ENCODE peak calls at places on chromosomes 1 and 21, in four cellular contexts. One of them, this sample, is unnamed.

GRCh38 chr1:227312364-227313025 is 5.8 kb downstream of the CDC42BPA start:
- DNase-seq in amniotic stem cell: no peak
- DNase-seq in RWPE1: no peak
- DNase-seq in dorsolateral prefrontal cortex: no peak
- DNase-seq in this sample: no peak

GRCh38 chr1:157773723-157774350 is 3.1 kb downstream of the FCRL2 start:
- DNase-seq in amniotic stem cell: no peak
- DNase-seq in dorsolateral prefrontal cortex: no peak
- DNase-seq in RWPE1: no peak
- DNase-seq in this sample: no peak

GRCh38 chr21:15744926-15745325 is 15.1 kb downstream of the USP25 start:
- DNase-seq in RWPE1: no peak
- DNase-seq in dorsolateral prefrontal cortex: no peak
- DNase-seq in amniotic stem cell: no peak
- DNase-seq in this sample: no peak

GRCh38 chr1:87927391-87928073 is 598.9 kb downstream of the LMO4 start:
- DNase-seq in amniotic stem cell: no peak
- DNase-seq in RWPE1: no peak
- DNase-seq in dorsolateral prefrontal cortex: no peak
- DNase-seq in this sample: no peak

GRCh38 chr1:64515427-64515826 is 45.5 kb downstream of the CACHD1 start:
- DNase-seq in dorsolateral prefrontal cortex: no peak
- DNase-seq in amniotic stem cell: no peak
- DNase-seq in RWPE1: no peak
- DNase-seq in this sample: no peak

GRCh38 chr1:209564904-209565303 is 18.6 kb upstream of the CAMK1G start:
- DNase-seq in dorsolateral prefrontal cortex: no peak
- DNase-seq in RWPE1: no peak
- DNase-seq in amniotic stem cell: no peak
- DNase-seq in this sample: no peak

GRCh38 chr1:224641030-224641429 is 24.9 kb downstream of the CNIH3 start:
- DNase-seq in amniotic stem cell: no peak
- DNase-seq in RWPE1: peak; percentile 31
- DNase-seq in dorsolateral prefrontal cortex: no peak
- DNase-seq in this sample: no peak

GRCh38 chr1:178271471-178271870 is 177.6 kb downstream of the RASAL2 start:
- DNase-seq in dorsolateral prefrontal cortex: no peak
- DNase-seq in RWPE1: no peak
- DNase-seq in amniotic stem cell: no peak
- DNase-seq in this sample: no peak

GRCh38 chr1:77281491-77282186 is at the start of gene AK5:
- DNase-seq in RWPE1: peak; percentile 49
- DNase-seq in dorsolateral prefrontal cortex: peak; percentile 81
- DNase-seq in amniotic stem cell: no peak
- DNase-seq in this sample: peak; percentile 68

GRCh38 chr1:226953175-226953800 is 13.2 kb downstream of the COQ8A start:
- DNase-seq in RWPE1: no peak
- DNase-seq in dorsolateral prefrontal cortex: no peak
- DNase-seq in amniotic stem cell: no peak
- DNase-seq in this sample: no peak

GRCh38 chr1:12478612-12478985 is 139.4 kb downstream of the DHRS3 start:
- DNase-seq in RWPE1: no peak
- DNase-seq in dorsolateral prefrontal cortex: no peak
- DNase-seq in amniotic stem cell: no peak
- DNase-seq in this sample: no peak

GRCh38 chr1:24830680-24831272 is 85.5 kb downstream of the CLIC4 start:
- DNase-seq in amniotic stem cell: peak; percentile 10
- DNase-seq in RWPE1: peak; percentile 42
- DNase-seq in dorsolateral prefrontal cortex: no peak
- DNase-seq in this sample: no peak

GRCh38 chr1:230208619-230209261 is 141.7 kb downstream of the GALNT2 start:
- DNase-seq in RWPE1: no peak
- DNase-seq in dorsolateral prefrontal cortex: no peak
- DNase-seq in amniotic stem cell: no peak
- DNase-seq in this sample: no peak

GRCh38 chr1:41435570-41436178 is 48.8 kb downstream of the EDN2 start:
- DNase-seq in amniotic stem cell: no peak
- DNase-seq in RWPE1: no peak
- DNase-seq in dorsolateral prefrontal cortex: no peak
- DNase-seq in this sample: no peak

GRCh38 chr1:88731475-88731874 is 47.4 kb downstream of the PKN2 start:
- DNase-seq in RWPE1: peak; percentile 42
- DNase-seq in dorsolateral prefrontal cortex: no peak
- DNase-seq in amniotic stem cell: peak; percentile 46
- DNase-seq in this sample: no peak

GRCh38 chr1:201422026-201422425 is 496 bp upstream of the TNNI1 start:
- DNase-seq in amniotic stem cell: no peak
- DNase-seq in dorsolateral prefrontal cortex: no peak
- DNase-seq in RWPE1: no peak
- DNase-seq in this sample: no peak

GRCh38 chr1:47984175-47984789 is 12.9 kb downstream of the TRABD2B start:
- DNase-seq in dorsolateral prefrontal cortex: no peak
- DNase-seq in amniotic stem cell: no peak
- DNase-seq in RWPE1: no peak
- DNase-seq in this sample: no peak

GRCh38 chr1:53078333-53079101 is 16.5 kb downstream of the PODN start:
- DNase-seq in amniotic stem cell: no peak
- DNase-seq in RWPE1: no peak
- DNase-seq in dorsolateral prefrontal cortex: no peak
- DNase-seq in this sample: peak; percentile 51